ENCODE peak calls at places on chromosome 11, in ten cellular contexts. One of them, this sample, is unnamed.
A peak's percentile ranks its signal among the peaks of the same experiment; 100 is the strongest.

GRCh38 chr11:44418438-44418795 is 108.5 kb upstream of the ALX4 start:
- DNase-seq in esophagus squamous epithelium: no peak
- DNase-seq in RWPE1: no peak
- DNase-seq in adipocyte: no peak
- DNase-seq in fibroblast of pulmonary artery: no peak
- DNase-seq in NCI-H345: no peak
- DNase-seq in left cardiac atrium: no peak
- DNase-seq in NCI-H510A treated with DMSO at 0.1 percent for 48 hours: no peak
- DNase-seq in GM12892: no peak
- DNase-seq in activated CD4-positive, alpha-beta T cell treated with anti-CD3 and anti-CD28 coated beads, Interleukin-2, amount 50 U/mL, for 1 hour: no peak
- DNase-seq in this sample: no peak

GRCh38 chr11:72300268-72300667 is 56.3 kb upstream of the PHOX2A start:
- DNase-seq in esophagus squamous epithelium: no peak
- DNase-seq in RWPE1: no peak
- DNase-seq in adipocyte: no peak
- DNase-seq in fibroblast of pulmonary artery: no peak
- DNase-seq in NCI-H345: no peak
- DNase-seq in left cardiac atrium: no peak
- DNase-seq in NCI-H510A treated with DMSO at 0.1 percent for 48 hours: no peak
- DNase-seq in GM12892: no peak
- DNase-seq in activated CD4-positive, alpha-beta T cell treated with anti-CD3 and anti-CD28 coated beads, Interleukin-2, amount 50 U/mL, for 1 hour: no peak
- DNase-seq in this sample: no peak

GRCh38 chr11:93587858-93588581 is 44.8 kb upstream of the SMCO4 start:
- DNase-seq in esophagus squamous epithelium: no peak
- DNase-seq in RWPE1: no peak
- DNase-seq in adipocyte: no peak
- DNase-seq in fibroblast of pulmonary artery: no peak
- DNase-seq in NCI-H345: no peak
- DNase-seq in left cardiac atrium: no peak
- DNase-seq in NCI-H510A treated with DMSO at 0.1 percent for 48 hours: no peak
- DNase-seq in GM12892: no peak
- DNase-seq in activated CD4-positive, alpha-beta T cell treated with anti-CD3 and anti-CD28 coated beads, Interleukin-2, amount 50 U/mL, for 1 hour: no peak
- DNase-seq in this sample: no peak

GRCh38 chr11:123381149-123381548 is 48.9 kb upstream of the GRAMD1B start:
- DNase-seq in esophagus squamous epithelium: no peak
- DNase-seq in RWPE1: no peak
- DNase-seq in adipocyte: no peak
- DNase-seq in fibroblast of pulmonary artery: no peak
- DNase-seq in NCI-H345: no peak
- DNase-seq in left cardiac atrium: no peak
- DNase-seq in NCI-H510A treated with DMSO at 0.1 percent for 48 hours: no peak
- DNase-seq in GM12892: no peak
- DNase-seq in activated CD4-positive, alpha-beta T cell treated with anti-CD3 and anti-CD28 coated beads, Interleukin-2, amount 50 U/mL, for 1 hour: no peak
- DNase-seq in this sample: no peak

GRCh38 chr11:64339754-64340408 is at the start of gene CCDC88B:
- DNase-seq in esophagus squamous epithelium: peak; percentile 50
- DNase-seq in RWPE1: no peak
- DNase-seq in adipocyte: no peak
- DNase-seq in fibroblast of pulmonary artery: no peak
- DNase-seq in NCI-H345: no peak
- DNase-seq in left cardiac atrium: peak; percentile 62
- DNase-seq in NCI-H510A treated with DMSO at 0.1 percent for 48 hours: no peak
- DNase-seq in GM12892: peak; percentile 93
- DNase-seq in activated CD4-positive, alpha-beta T cell treated with anti-CD3 and anti-CD28 coated beads, Interleukin-2, amount 50 U/mL, for 1 hour: peak; percentile 82
- DNase-seq in this sample: no peak

GRCh38 chr11:2926611-2927492 is 2.4 kb downstream of the PHLDA2 start:
- DNase-seq in esophagus squamous epithelium: no peak
- DNase-seq in RWPE1: no peak
- DNase-seq in adipocyte: no peak
- DNase-seq in fibroblast of pulmonary artery: no peak
- DNase-seq in NCI-H345: no peak
- DNase-seq in left cardiac atrium: no peak
- DNase-seq in NCI-H510A treated with DMSO at 0.1 percent for 48 hours: no peak
- DNase-seq in GM12892: no peak
- DNase-seq in activated CD4-positive, alpha-beta T cell treated with anti-CD3 and anti-CD28 coated beads, Interleukin-2, amount 50 U/mL, for 1 hour: no peak
- DNase-seq in this sample: no peak

GRCh38 chr11:76599041-76600013 is 71.2 kb downstream of the LRRC32 start:
- DNase-seq in esophagus squamous epithelium: no peak
- DNase-seq in RWPE1: no peak
- DNase-seq in adipocyte: peak; percentile 36
- DNase-seq in fibroblast of pulmonary artery: peak; percentile 36
- DNase-seq in NCI-H345: no peak
- DNase-seq in left cardiac atrium: no peak
- DNase-seq in NCI-H510A treated with DMSO at 0.1 percent for 48 hours: no peak
- DNase-seq in GM12892: no peak
- DNase-seq in activated CD4-positive, alpha-beta T cell treated with anti-CD3 and anti-CD28 coated beads, Interleukin-2, amount 50 U/mL, for 1 hour: no peak
- DNase-seq in this sample: no peak

GRCh38 chr11:95192717-95193116 is 38.3 kb downstream of the SESN3 start:
- DNase-seq in esophagus squamous epithelium: no peak
- DNase-seq in RWPE1: no peak
- DNase-seq in adipocyte: peak; percentile 1
- DNase-seq in fibroblast of pulmonary artery: no peak
- DNase-seq in NCI-H345: no peak
- DNase-seq in left cardiac atrium: no peak
- DNase-seq in NCI-H510A treated with DMSO at 0.1 percent for 48 hours: no peak
- DNase-seq in GM12892: no peak
- DNase-seq in activated CD4-positive, alpha-beta T cell treated with anti-CD3 and anti-CD28 coated beads, Interleukin-2, amount 50 U/mL, for 1 hour: no peak
- DNase-seq in this sample: no peak

GRCh38 chr11:2521081-2521480 is 76.3 kb downstream of the KCNQ1 start:
- DNase-seq in esophagus squamous epithelium: no peak
- DNase-seq in RWPE1: no peak
- DNase-seq in adipocyte: no peak
- DNase-seq in fibroblast of pulmonary artery: no peak
- DNase-seq in NCI-H345: no peak
- DNase-seq in left cardiac atrium: peak; percentile 9
- DNase-seq in NCI-H510A treated with DMSO at 0.1 percent for 48 hours: no peak
- DNase-seq in GM12892: no peak
- DNase-seq in activated CD4-positive, alpha-beta T cell treated with anti-CD3 and anti-CD28 coated beads, Interleukin-2, amount 50 U/mL, for 1 hour: no peak
- DNase-seq in this sample: no peak

GRCh38 chr11:4891996-4892640 is 10.4 kb downstream of the OR51T1 start:
- DNase-seq in esophagus squamous epithelium: no peak
- DNase-seq in RWPE1: peak; percentile 34
- DNase-seq in adipocyte: peak; percentile 48
- DNase-seq in fibroblast of pulmonary artery: peak; percentile 87
- DNase-seq in NCI-H345: no peak
- DNase-seq in left cardiac atrium: no peak
- DNase-seq in NCI-H510A treated with DMSO at 0.1 percent for 48 hours: no peak
- DNase-seq in GM12892: no peak
- DNase-seq in activated CD4-positive, alpha-beta T cell treated with anti-CD3 and anti-CD28 coated beads, Interleukin-2, amount 50 U/mL, for 1 hour: no peak
- DNase-seq in this sample: no peak

GRCh38 chr11:58905716-58906547 is 33.4 kb upstream of the GLYATL1 start:
- DNase-seq in esophagus squamous epithelium: no peak
- DNase-seq in RWPE1: peak; percentile 43
- DNase-seq in adipocyte: peak; percentile 91
- DNase-seq in fibroblast of pulmonary artery: peak; percentile 91
- DNase-seq in NCI-H345: peak; percentile 90
- DNase-seq in left cardiac atrium: peak; percentile 51
- DNase-seq in NCI-H510A treated with DMSO at 0.1 percent for 48 hours: no peak
- DNase-seq in GM12892: no peak
- DNase-seq in activated CD4-positive, alpha-beta T cell treated with anti-CD3 and anti-CD28 coated beads, Interleukin-2, amount 50 U/mL, for 1 hour: no peak
- DNase-seq in this sample: peak; percentile 93

GRCh38 chr11:126173257-126173656 is 38.2 kb downstream of the RPUSD4 start:
- DNase-seq in esophagus squamous epithelium: no peak
- DNase-seq in RWPE1: no peak
- DNase-seq in adipocyte: no peak
- DNase-seq in fibroblast of pulmonary artery: no peak
- DNase-seq in NCI-H345: no peak
- DNase-seq in left cardiac atrium: no peak
- DNase-seq in NCI-H510A treated with DMSO at 0.1 percent for 48 hours: no peak
- DNase-seq in GM12892: no peak
- DNase-seq in activated CD4-positive, alpha-beta T cell treated with anti-CD3 and anti-CD28 coated beads, Interleukin-2, amount 50 U/mL, for 1 hour: no peak
- DNase-seq in this sample: no peak

GRCh38 chr11:7577883-7578242 is 64.1 kb downstream of the PPFIBP2 start:
- DNase-seq in esophagus squamous epithelium: no peak
- DNase-seq in RWPE1: no peak
- DNase-seq in adipocyte: peak; percentile 59
- DNase-seq in fibroblast of pulmonary artery: peak; percentile 80
- DNase-seq in NCI-H345: peak; percentile 5
- DNase-seq in left cardiac atrium: no peak
- DNase-seq in NCI-H510A treated with DMSO at 0.1 percent for 48 hours: peak; percentile 10
- DNase-seq in GM12892: no peak
- DNase-seq in activated CD4-positive, alpha-beta T cell treated with anti-CD3 and anti-CD28 coated beads, Interleukin-2, amount 50 U/mL, for 1 hour: no peak
- DNase-seq in this sample: no peak

GRCh38 chr11:3807856-3808845 is at the start of gene PGAP2:
- DNase-seq in esophagus squamous epithelium: no peak
- DNase-seq in RWPE1: peak; percentile 66
- DNase-seq in adipocyte: peak; percentile 80
- DNase-seq in fibroblast of pulmonary artery: peak; percentile 55
- DNase-seq in NCI-H345: peak; percentile 83
- DNase-seq in left cardiac atrium: peak; percentile 76
- DNase-seq in NCI-H510A treated with DMSO at 0.1 percent for 48 hours: peak; percentile 77
- DNase-seq in GM12892: peak; percentile 82
- DNase-seq in activated CD4-positive, alpha-beta T cell treated with anti-CD3 and anti-CD28 coated beads, Interleukin-2, amount 50 U/mL, for 1 hour: peak; percentile 52
- DNase-seq in this sample: peak; percentile 57

GRCh38 chr11:119056397-119056999 is 507 bp downstream of the HYOU1 start:
- DNase-seq in esophagus squamous epithelium: no peak
- DNase-seq in RWPE1: peak; percentile 62
- DNase-seq in adipocyte: peak; percentile 50
- DNase-seq in fibroblast of pulmonary artery: no peak
- DNase-seq in NCI-H345: peak; percentile 49
- DNase-seq in left cardiac atrium: peak; percentile 36
- DNase-seq in NCI-H510A treated with DMSO at 0.1 percent for 48 hours: peak; percentile 29
- DNase-seq in GM12892: peak; percentile 52
- DNase-seq in activated CD4-positive, alpha-beta T cell treated with anti-CD3 and anti-CD28 coated beads, Interleukin-2, amount 50 U/mL, for 1 hour: peak; percentile 43
- DNase-seq in this sample: peak; percentile 21

GRCh38 chr11:26769027-26769426 is 47.2 kb upstream of the SLC5A12 start:
- DNase-seq in esophagus squamous epithelium: no peak
- DNase-seq in RWPE1: no peak
- DNase-seq in adipocyte: no peak
- DNase-seq in fibroblast of pulmonary artery: no peak
- DNase-seq in NCI-H345: no peak
- DNase-seq in left cardiac atrium: no peak
- DNase-seq in NCI-H510A treated with DMSO at 0.1 percent for 48 hours: no peak
- DNase-seq in GM12892: no peak
- DNase-seq in activated CD4-positive, alpha-beta T cell treated with anti-CD3 and anti-CD28 coated beads, Interleukin-2, amount 50 U/mL, for 1 hour: no peak
- DNase-seq in this sample: no peak

GRCh38 chr11:96342971-96343711 is at the start of gene MAML2:
- DNase-seq in esophagus squamous epithelium: peak; percentile 59
- DNase-seq in RWPE1: peak; percentile 99
- DNase-seq in adipocyte: peak; percentile 98
- DNase-seq in fibroblast of pulmonary artery: peak; percentile 97
- DNase-seq in NCI-H345: peak; percentile 96
- DNase-seq in left cardiac atrium: peak; percentile 94
- DNase-seq in NCI-H510A treated with DMSO at 0.1 percent for 48 hours: peak; percentile 54
- DNase-seq in GM12892: peak; percentile 65
- DNase-seq in activated CD4-positive, alpha-beta T cell treated with anti-CD3 and anti-CD28 coated beads, Interleukin-2, amount 50 U/mL, for 1 hour: peak; percentile 88
- DNase-seq in this sample: peak; percentile 94

GRCh38 chr11:58924230-58924629 is 15.1 kb upstream of the GLYATL1 start:
- DNase-seq in esophagus squamous epithelium: no peak
- DNase-seq in RWPE1: no peak
- DNase-seq in adipocyte: no peak
- DNase-seq in fibroblast of pulmonary artery: no peak
- DNase-seq in NCI-H345: no peak
- DNase-seq in left cardiac atrium: no peak
- DNase-seq in NCI-H510A treated with DMSO at 0.1 percent for 48 hours: no peak
- DNase-seq in GM12892: no peak
- DNase-seq in activated CD4-positive, alpha-beta T cell treated with anti-CD3 and anti-CD28 coated beads, Interleukin-2, amount 50 U/mL, for 1 hour: no peak
- DNase-seq in this sample: no peak

GRCh38 chr11:33685061-33685460 is 15.6 kb downstream of the C11orf91 start:
- DNase-seq in esophagus squamous epithelium: no peak
- DNase-seq in RWPE1: no peak
- DNase-seq in adipocyte: no peak
- DNase-seq in fibroblast of pulmonary artery: no peak
- DNase-seq in NCI-H345: no peak
- DNase-seq in left cardiac atrium: no peak
- DNase-seq in NCI-H510A treated with DMSO at 0.1 percent for 48 hours: no peak
- DNase-seq in GM12892: no peak
- DNase-seq in activated CD4-positive, alpha-beta T cell treated with anti-CD3 and anti-CD28 coated beads, Interleukin-2, amount 50 U/mL, for 1 hour: no peak
- DNase-seq in this sample: no peak

GRCh38 chr11:11038339-11039248 is 180.7 kb upstream of the ZBED5 start:
- DNase-seq in esophagus squamous epithelium: no peak
- DNase-seq in RWPE1: no peak
- DNase-seq in adipocyte: no peak
- DNase-seq in fibroblast of pulmonary artery: no peak
- DNase-seq in NCI-H345: peak; percentile 70
- DNase-seq in left cardiac atrium: no peak
- DNase-seq in NCI-H510A treated with DMSO at 0.1 percent for 48 hours: peak; percentile 45
- DNase-seq in GM12892: no peak
- DNase-seq in activated CD4-positive, alpha-beta T cell treated with anti-CD3 and anti-CD28 coated beads, Interleukin-2, amount 50 U/mL, for 1 hour: no peak
- DNase-seq in this sample: peak; percentile 79

GRCh38 chr11:78562398-78562797 is 12.3 kb downstream of the NARS2 start:
- DNase-seq in esophagus squamous epithelium: no peak
- DNase-seq in RWPE1: peak; percentile 27
- DNase-seq in adipocyte: peak; percentile 76
- DNase-seq in fibroblast of pulmonary artery: peak; percentile 75
- DNase-seq in NCI-H345: no peak
- DNase-seq in left cardiac atrium: no peak
- DNase-seq in NCI-H510A treated with DMSO at 0.1 percent for 48 hours: no peak
- DNase-seq in GM12892: no peak
- DNase-seq in activated CD4-positive, alpha-beta T cell treated with anti-CD3 and anti-CD28 coated beads, Interleukin-2, amount 50 U/mL, for 1 hour: no peak
- DNase-seq in this sample: no peak

GRCh38 chr11:36195496-36196346 is 93.5 kb downstream of the COMMD9 start:
- DNase-seq in esophagus squamous epithelium: no peak
- DNase-seq in RWPE1: no peak
- DNase-seq in adipocyte: peak; percentile 74
- DNase-seq in fibroblast of pulmonary artery: peak; percentile 32
- DNase-seq in NCI-H345: peak; percentile 18
- DNase-seq in left cardiac atrium: no peak
- DNase-seq in NCI-H510A treated with DMSO at 0.1 percent for 48 hours: no peak
- DNase-seq in GM12892: no peak
- DNase-seq in activated CD4-positive, alpha-beta T cell treated with anti-CD3 and anti-CD28 coated beads, Interleukin-2, amount 50 U/mL, for 1 hour: no peak
- DNase-seq in this sample: no peak

GRCh38 chr11:1203505-1204271 is 19.2 kb upstream of the MUC5B start:
- DNase-seq in esophagus squamous epithelium: no peak
- DNase-seq in RWPE1: no peak
- DNase-seq in adipocyte: no peak
- DNase-seq in fibroblast of pulmonary artery: no peak
- DNase-seq in NCI-H345: no peak
- DNase-seq in left cardiac atrium: peak; percentile 18
- DNase-seq in NCI-H510A treated with DMSO at 0.1 percent for 48 hours: no peak
- DNase-seq in GM12892: peak; percentile 17
- DNase-seq in activated CD4-positive, alpha-beta T cell treated with anti-CD3 and anti-CD28 coated beads, Interleukin-2, amount 50 U/mL, for 1 hour: no peak
- DNase-seq in this sample: no peak

GRCh38 chr11:73019996-73020395 is 122.1 kb downstream of the FCHSD2 start:
- DNase-seq in esophagus squamous epithelium: no peak
- DNase-seq in RWPE1: no peak
- DNase-seq in adipocyte: no peak
- DNase-seq in fibroblast of pulmonary artery: no peak
- DNase-seq in NCI-H345: no peak
- DNase-seq in left cardiac atrium: no peak
- DNase-seq in NCI-H510A treated with DMSO at 0.1 percent for 48 hours: no peak
- DNase-seq in GM12892: no peak
- DNase-seq in activated CD4-positive, alpha-beta T cell treated with anti-CD3 and anti-CD28 coated beads, Interleukin-2, amount 50 U/mL, for 1 hour: no peak
- DNase-seq in this sample: no peak

This sample was measured in NCI-H1092 treated with DMSO at 0.1 percent for 48 hours.